ENCODE peak calls at places on chromosome X, in seven cellular contexts. Z is fibroblast of the aortic adventitia, N is fibroblast of villous mesenchyme, G is ovary, U is Peyer's patch, E is esophagus squamous epithelium, X is GM23338. C is an unnamed sample.

GRCh38 chrX:123918106-123918721 is 43.3 kb upstream of the STAG2 start:
- DNase-seq in N (no peak), Z (peak; percentile 25), G (no peak), X (no peak), U (no peak), E (no peak), C (no peak)

GRCh38 chrX:103845165-103845653 is 13.2 kb upstream of the RAB9B start:
- DNase-seq in Z (peak; percentile 88), G (peak; percentile 87), N (peak; percentile 84), E (no peak), U (peak; percentile 23), X (peak; percentile 75), C (no peak)

GRCh38 chrX:25226151-25226550 is 210.4 kb upstream of the ARX start:
- DNase-seq in U (no peak), Z (no peak), E (no peak), X (no peak), G (no peak), N (no peak), C (no peak)

GRCh38 chrX:38923451-38923969 is 122.3 kb downstream of the MID1IP1 start:
- DNase-seq in X (no peak), U (no peak), N (no peak), G (no peak), Z (no peak), E (no peak), C (no peak)

GRCh38 chrX:155112171-155112570 is 40.9 kb downstream of the BRCC3 start:
- DNase-seq in Z (no peak), E (no peak), G (no peak), N (no peak), X (no peak), U (no peak), C (no peak)

GRCh38 chrX:153908219-153908875 is 3.9 kb downstream of the AVPR2 start:
- DNase-seq in X (no peak), E (no peak), N (no peak), U (no peak), G (no peak), Z (no peak), C (no peak)

GRCh38 chrX:65668362-65669310 is 1.2 kb downstream of the MSN start:
- DNase-seq in Z (peak; percentile 83), G (peak; percentile 73), X (peak; percentile 41), N (peak; percentile 85), E (peak; percentile 12), U (peak; percentile 77), C (peak; percentile 55)

GRCh38 chrX:68114573-68115199 is 318.6 kb downstream of the OPHN1 start:
- DNase-seq in Z (peak; percentile 27), E (no peak), U (no peak), X (no peak), N (peak; percentile 10), G (no peak), C (no peak)

GRCh38 chrX:15525664-15526416 is 25.2 kb downstream of the BMX start:
- DNase-seq in E (no peak), N (no peak), G (no peak), X (no peak), Z (no peak), U (no peak), C (no peak)

GRCh38 chrX:3317191-3317718 is 29.2 kb downstream of the MXRA5 start:
- DNase-seq in U (no peak), G (no peak), E (no peak), Z (no peak), N (no peak), X (no peak), C (no peak)

GRCh38 chrX:103629295-103630170 is 758 bp downstream of the TCEAL1 start:
- DNase-seq in U (peak; percentile 28), Z (peak; percentile 65), E (no peak), N (peak; percentile 71), G (peak; percentile 77), X (peak; percentile 79), C (peak; percentile 80)

GRCh38 chrX:149510386-149510785 is 5.3 kb upstream of the IDS start:
- DNase-seq in Z (peak; percentile 31), N (peak; percentile 13), X (peak; percentile 40), E (no peak), G (no peak), U (no peak), C (no peak)

GRCh38 chrX:48747415-48748026 is 14.0 kb upstream of the GLOD5 start:
- DNase-seq in G (no peak), E (no peak), U (no peak), X (peak; percentile 7), Z (no peak), N (no peak), C (no peak)

GRCh38 chrX:104105863-104106262 is 6.5 kb upstream of the ZCCHC18 start:
- DNase-seq in G (no peak), U (no peak), N (no peak), E (no peak), X (no peak), Z (no peak), C (no peak)

GRCh38 chrX:153647461-153648357 is 706 bp downstream of the DUSP9 start:
- DNase-seq in U (no peak), G (no peak), X (no peak), Z (no peak), E (no peak), N (no peak), C (no peak)

GRCh38 chrX:44043496-44043895 is 70.3 kb upstream of the NDP start:
- DNase-seq in U (no peak), G (no peak), X (no peak), Z (no peak), N (no peak), E (no peak), C (no peak)

GRCh38 chrX:103120748-103121147 is 27.8 kb upstream of the NXF3 start:
- DNase-seq in G (no peak), N (no peak), E (no peak), X (no peak), U (no peak), Z (no peak), C (no peak)

GRCh38 chrX:143635915-143636314 is at the start of gene SLITRK4:
- DNase-seq in N (no peak), G (no peak), Z (no peak), U (no peak), E (no peak), X (peak; percentile 82), C (no peak)

DNA sequence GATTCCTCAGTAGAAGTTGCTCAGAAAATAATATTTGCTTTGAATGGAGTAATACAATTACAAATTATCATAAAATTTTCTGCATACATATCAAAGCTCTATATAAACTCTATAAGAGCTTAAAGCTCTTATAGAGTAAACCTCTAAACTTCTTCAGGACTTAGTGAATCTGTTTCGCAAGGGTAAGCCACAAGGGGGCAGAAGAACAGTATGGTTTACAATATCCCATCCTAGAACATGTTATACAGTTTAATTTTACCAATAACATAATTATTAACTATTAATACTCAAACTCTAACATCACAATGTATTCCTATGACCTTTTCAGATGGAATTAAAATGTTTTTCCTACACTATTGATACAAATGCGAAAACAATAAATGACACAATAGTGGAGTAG is 33.8 kb upstream of the SPANXN1 start:
- DNase-seq in U (no peak), N (peak; percentile 0), X (peak; percentile 17), E (no peak), G (no peak), Z (no peak), C (no peak)
- TF ChIP-seq CTCF in U (no peak), N (peak; percentile 22), X (peak; percentile 37), E (peak; percentile 25), G (no peak), Z (peak; percentile 25), C (no peak)

DNA sequence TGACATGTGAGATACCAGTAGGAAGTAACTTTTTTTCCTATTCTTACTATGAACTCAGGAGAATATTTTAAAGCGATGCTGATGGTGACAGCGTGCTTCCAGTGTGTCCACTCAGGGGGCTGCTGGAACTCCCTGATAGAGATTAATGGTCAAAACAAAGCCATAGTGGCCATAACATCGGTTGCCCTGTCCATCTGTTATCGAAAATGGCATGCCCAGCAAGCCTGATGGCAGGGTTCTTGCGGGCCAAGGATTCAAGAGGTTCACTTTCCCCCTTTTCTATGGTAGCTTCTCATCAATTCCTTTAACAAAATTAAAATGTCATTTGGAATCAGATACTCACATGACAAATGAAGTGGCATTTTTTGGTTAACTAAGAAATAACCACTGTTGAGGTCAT is 46.5 kb downstream of the PTCHD1 start:
- DNase-seq in Z (no peak), U (no peak), E (no peak), G (no peak), N (no peak), X (no peak), C (no peak)
- TF ChIP-seq CTCF in Z (no peak), U (no peak), E (no peak), G (no peak), N (no peak), X (no peak), C (no peak)

DNA sequence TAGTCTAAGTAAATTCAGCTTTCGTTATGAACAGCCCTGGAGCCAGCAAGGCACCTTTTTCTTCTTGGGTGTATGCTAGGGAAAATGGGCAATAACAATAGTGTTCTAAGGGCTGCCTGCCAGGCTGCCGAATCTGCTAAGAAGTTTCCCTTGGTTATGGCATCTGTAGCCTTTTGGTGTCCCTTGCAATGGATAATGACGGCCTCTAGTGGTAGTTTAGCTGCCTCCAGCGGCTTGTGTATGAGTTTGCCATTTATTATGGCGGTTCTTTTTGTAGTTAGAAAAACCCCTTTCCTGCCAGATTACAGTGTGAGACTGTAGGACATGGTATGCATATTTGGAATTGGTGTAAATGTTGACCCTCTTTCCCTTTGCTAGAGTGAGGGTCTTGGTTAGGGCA is 78.9 kb upstream of the SPIN4 start:
- DNase-seq in U (no peak), G (no peak), E (no peak), N (no peak), Z (no peak), X (peak; percentile 59), C (no peak)
- TF ChIP-seq CTCF in U (no peak), G (no peak), E (no peak), N (no peak), Z (no peak), X (peak; percentile 49), C (no peak)

GRCh38 chrX:19877431-19877830 is 10.0 kb downstream of the SH3KBP1 start:
- DNase-seq in Z (no peak), G (no peak), E (no peak), N (no peak), U (no peak), X (no peak), C (no peak)

GRCh38 chrX:19882066-19882775 is 5.2 kb downstream of the SH3KBP1 start:
- DNase-seq in N (no peak), U (no peak), X (no peak), G (no peak), Z (no peak), E (no peak), C (no peak)

GRCh38 chrX:19881559-19881958 is 5.8 kb downstream of the SH3KBP1 start:
- DNase-seq in X (no peak), G (no peak), U (no peak), N (no peak), E (no peak), Z (no peak), C (no peak)

GRCh38 chrX:19879181-19879580 is 8.2 kb downstream of the SH3KBP1 start:
- DNase-seq in E (no peak), G (no peak), N (no peak), Z (no peak), U (no peak), X (peak; percentile 18), C (no peak)

GRCh38 chrX:19879742-19880378 is 7.5 kb downstream of the SH3KBP1 start:
- DNase-seq in Z (no peak), E (no peak), X (no peak), U (no peak), G (no peak), N (no peak), C (no peak)
- TF ChIP-seq CTCF in Z (no peak), E (no peak), X (peak; percentile 10), U (no peak), G (no peak), N (no peak), C (no peak)